ENCODE peak calls at places on chromosomes 6 and 20, in seven cellular contexts. One of them, this sample, is unnamed.

GRCh38 chr6:28809947-28810654 is 113.7 kb downstream of the TRIM27 start:
- DNase-seq in left cardiac atrium: no peak
- DNase-seq in fibroblast of villous mesenchyme: no peak
- DNase-seq in SHP77 treated with DMSO at 0.1 percent for 48 hours: no peak
- DNase-seq in SK-N-SH: no peak
- DNase-seq in HEK293T: peak; percentile 29
- DNase-seq in T-helper 2 cell: no peak
- DNase-seq in this sample: no peak

GRCh38 chr20:32163951-32164350 is 43.6 kb downstream of the PLAGL2 start:
- DNase-seq in HEK293T: no peak
- DNase-seq in fibroblast of villous mesenchyme: no peak
- DNase-seq in SK-N-SH: no peak
- DNase-seq in SHP77 treated with DMSO at 0.1 percent for 48 hours: no peak
- DNase-seq in T-helper 2 cell: no peak
- DNase-seq in left cardiac atrium: no peak
- DNase-seq in this sample: no peak

GRCh38 chr6:17932362-17932852 is 55.0 kb downstream of the KIF13A start:
- DNase-seq in left cardiac atrium: peak; percentile 60
- DNase-seq in T-helper 2 cell: no peak
- DNase-seq in SK-N-SH: no peak
- DNase-seq in HEK293T: no peak
- DNase-seq in fibroblast of villous mesenchyme: peak; percentile 79
- DNase-seq in SHP77 treated with DMSO at 0.1 percent for 48 hours: no peak
- DNase-seq in this sample: peak; percentile 14

GRCh38 chr20:1283522-1284210 is 17.6 kb downstream of the SNPH start:
- DNase-seq in T-helper 2 cell: no peak
- DNase-seq in HEK293T: no peak
- DNase-seq in left cardiac atrium: no peak
- DNase-seq in fibroblast of villous mesenchyme: no peak
- DNase-seq in SK-N-SH: no peak
- DNase-seq in SHP77 treated with DMSO at 0.1 percent for 48 hours: no peak
- DNase-seq in this sample: no peak

GRCh38 chr6:117951783-117952182 is 44.7 kb downstream of the SLC35F1 start:
- DNase-seq in SK-N-SH: no peak
- DNase-seq in HEK293T: no peak
- DNase-seq in T-helper 2 cell: no peak
- DNase-seq in fibroblast of villous mesenchyme: no peak
- DNase-seq in left cardiac atrium: no peak
- DNase-seq in SHP77 treated with DMSO at 0.1 percent for 48 hours: no peak
- DNase-seq in this sample: no peak

GRCh38 chr6:118708736-118709135 is 57.3 kb upstream of the CEP85L start:
- DNase-seq in SK-N-SH: no peak
- DNase-seq in T-helper 2 cell: no peak
- DNase-seq in SHP77 treated with DMSO at 0.1 percent for 48 hours: no peak
- DNase-seq in fibroblast of villous mesenchyme: peak; percentile 81
- DNase-seq in left cardiac atrium: no peak
- DNase-seq in HEK293T: no peak
- DNase-seq in this sample: no peak

GRCh38 chr20:16286601-16287000 is 286.6 kb downstream of the KIF16B start:
- DNase-seq in fibroblast of villous mesenchyme: no peak
- DNase-seq in SHP77 treated with DMSO at 0.1 percent for 48 hours: no peak
- DNase-seq in T-helper 2 cell: no peak
- DNase-seq in left cardiac atrium: no peak
- DNase-seq in HEK293T: no peak
- DNase-seq in SK-N-SH: no peak
- DNase-seq in this sample: no peak

GRCh38 chr6:74671558-74672025 is 534.3 kb downstream of the COL12A1 start:
- DNase-seq in left cardiac atrium: no peak
- DNase-seq in T-helper 2 cell: no peak
- DNase-seq in fibroblast of villous mesenchyme: peak; percentile 21
- DNase-seq in SK-N-SH: no peak
- DNase-seq in HEK293T: no peak
- DNase-seq in SHP77 treated with DMSO at 0.1 percent for 48 hours: no peak
- DNase-seq in this sample: no peak

GRCh38 chr6:170459451-170459850 is 93.7 kb downstream of the PSMB1 start:
- DNase-seq in SHP77 treated with DMSO at 0.1 percent for 48 hours: no peak
- DNase-seq in fibroblast of villous mesenchyme: peak; percentile 62
- DNase-seq in T-helper 2 cell: no peak
- DNase-seq in SK-N-SH: no peak
- DNase-seq in HEK293T: no peak
- DNase-seq in left cardiac atrium: peak; percentile 55
- DNase-seq in this sample: no peak

GRCh38 chr6:10852281-10852965 is 14.1 kb upstream of the MAK start:
- DNase-seq in left cardiac atrium: no peak
- DNase-seq in T-helper 2 cell: no peak
- DNase-seq in SK-N-SH: no peak
- DNase-seq in HEK293T: no peak
- DNase-seq in SHP77 treated with DMSO at 0.1 percent for 48 hours: no peak
- DNase-seq in fibroblast of villous mesenchyme: no peak
- DNase-seq in this sample: no peak